ENCODE peak calls at places on chromosome 19, in six cellular contexts. X is A549, F is K562, L is HEK293T, K is GM12878, R is HepG2. V is an unnamed sample.

GRCh38 chr19:6793411-6793810 is 20.9 kb downstream of the VAV1 start:
- DNase-seq in X (no peak), F (no peak), L (no peak), K (no peak), R (no peak), V (no peak)

GRCh38 chr19:11381535-11382369 is 2.4 kb downstream of the EPOR start:
- DNase-seq in X (peak), F (no peak), L (peak), K (peak), R (no peak), V (peak)

GRCh38 chr19:58055483-58055874 is 3.6 kb upstream of the ZNF135 start:
- DNase-seq in X (no peak), F (no peak), L (no peak), K (no peak), R (no peak), V (no peak)

GRCh38 chr19:16544468-16545231 is 2.4 kb upstream of the CHERP start:
- DNase-seq in X (no peak), F (no peak), L (no peak), K (no peak), R (no peak), V (no peak)

GRCh38 chr19:17411801-17412200 is 6.4 kb upstream of the BST2 start:
- DNase-seq in X (no peak), F (no peak), L (no peak), K (no peak), R (no peak), V (no peak)

GRCh38 chr19:9171393-9171991 is 7.3 kb upstream of the OR7D2 start:
- DNase-seq in X (no peak), F (no peak), L (no peak), K (no peak), R (no peak), V (no peak)

GRCh38 chr19:41186971-41187883 is 5.8 kb upstream of the CYP2S1 start:
- DNase-seq in X (no peak), F (no peak), L (no peak), K (no peak), R (no peak), V (no peak)

GRCh38 chr19:41426952-41427646 is at the start of gene B3GNT8:
- DNase-seq in X (no peak), F (peak), L (peak), K (no peak), R (peak), V (peak)

GRCh38 chr19:41206926-41207750 is 11.9 kb upstream of the AXL start:
- DNase-seq in X (no peak), F (peak), L (no peak), K (no peak), R (no peak), V (no peak)

GRCh38 chr19:48186541-48186991 is 16.1 kb downstream of the ZSWIM9 start:
- DNase-seq in X (no peak), F (no peak), L (no peak), K (no peak), R (no peak), V (no peak)

GRCh38 chr19:17348700-17349099 is 11.3 kb downstream of the GTPBP3 start:
- DNase-seq in X (peak), F (peak), L (peak), K (no peak), R (peak), V (peak)

GRCh38 chr19:45151821-45152503 is 8.8 kb downstream of the NKPD1 start:
- DNase-seq in X (no peak), F (no peak), L (no peak), K (no peak), R (no peak), V (no peak)

GRCh38 chr19:17209126-17210036 is 5.8 kb upstream of the USE1 start:
- DNase-seq in X (peak), F (peak), L (peak), K (no peak), R (no peak), V (peak)

GRCh38 chr19:41327499-41328156 is 17.7 kb downstream of the CCDC97 start:
- DNase-seq in X (peak), F (no peak), L (no peak), K (no peak), R (no peak), V (peak)

GRCh38 chr19:6354098-6354674 is 7.1 kb upstream of the CLPP start:
- DNase-seq in X (no peak), F (no peak), L (no peak), K (no peak), R (no peak), V (no peak)

GRCh38 chr19:50663280-50663790 is 14.1 kb downstream of the C19orf81 start:
- DNase-seq in X (peak), F (peak), L (no peak), K (no peak), R (peak), V (no peak)

GRCh38 chr19:49616532-49616931 is 23.4 kb downstream of the RRAS start:
- DNase-seq in X (no peak), F (no peak), L (no peak), K (no peak), R (no peak), V (no peak)

GRCh38 chr19:17235618-17236413 is 9.8 kb downstream of the OCEL1 start:
- DNase-seq in X (peak), F (peak), L (peak), K (no peak), R (no peak), V (peak)

GRCh38 chr19:18379803-18380747 is 5.9 kb upstream of the GDF15 start:
- DNase-seq in X (peak), F (peak), L (no peak), K (no peak), R (peak), V (peak)

GRCh38 chr19:19171110-19171672 is 1.1 kb upstream of the MEF2B start:
- DNase-seq in X (no peak), F (no peak), L (no peak), K (no peak), R (no peak), V (no peak)

GRCh38 chr19:12800873-12801465 is 631 bp downstream of the PRDX2 start:
- DNase-seq in X (no peak), F (peak), L (no peak), K (no peak), R (peak), V (no peak)

GRCh38 chr19:15154002-15154612 is 46.7 kb downstream of the NOTCH3 start:
- DNase-seq in X (peak), F (peak), L (peak), K (no peak), R (peak), V (peak)

GRCh38 chr19:39499082-39499642 is 415 bp downstream of the DLL3 start:
- DNase-seq in X (no peak), F (no peak), L (no peak), K (no peak), R (no peak), V (no peak)

GRCh38 chr19:49403404-49404187 is 15.5 kb downstream of the KASH5 start:
- DNase-seq in X (no peak), F (no peak), L (peak), K (no peak), R (no peak), V (peak)

GRCh38 chr19:40589723-40590429 is 11.3 kb upstream of the LTBP4 start:
- DNase-seq in X (no peak), F (no peak), L (no peak), K (no peak), R (no peak), V (no peak)

GRCh38 chr19:45070861-45071544 is 5.3 kb downstream of the ZNF296 start:
- DNase-seq in X (no peak), F (no peak), L (no peak), K (no peak), R (no peak), V (no peak)

GRCh38 chr19:46753420-46754155 is 7.3 kb upstream of the STRN4 start:
- DNase-seq in X (peak), F (peak), L (peak), K (no peak), R (peak), V (no peak)

GRCh38 chr19:38252935-38253691 is 3.1 kb downstream of the PPP1R14A start:
- DNase-seq in X (no peak), F (no peak), L (no peak), K (no peak), R (no peak), V (no peak)

GRCh38 chr19:19239675-19240074 is 27.9 kb downstream of the NCAN start:
- DNase-seq in X (no peak), F (no peak), L (no peak), K (no peak), R (no peak), V (no peak)

GRCh38 chr19:40822161-40822560 is 23.2 kb downstream of the EGLN2 start:
- DNase-seq in X (no peak), F (no peak), L (no peak), K (no peak), R (no peak), V (no peak)

GRCh38 chr19:48853483-48853882 is 14.9 kb downstream of the PLEKHA4 start:
- DNase-seq in X (no peak), F (no peak), L (no peak), K (no peak), R (no peak), V (no peak)

GRCh38 chr19:58059003-58059671 is at the start of gene ZNF135:
- DNase-seq in X (no peak), F (no peak), L (no peak), K (no peak), R (no peak), V (peak)

GRCh38 chr19:18193388-18194207 is 580 bp downstream of the MPV17L2 start:
- DNase-seq in X (no peak), F (peak), L (no peak), K (no peak), R (no peak), V (no peak)

DNA sequence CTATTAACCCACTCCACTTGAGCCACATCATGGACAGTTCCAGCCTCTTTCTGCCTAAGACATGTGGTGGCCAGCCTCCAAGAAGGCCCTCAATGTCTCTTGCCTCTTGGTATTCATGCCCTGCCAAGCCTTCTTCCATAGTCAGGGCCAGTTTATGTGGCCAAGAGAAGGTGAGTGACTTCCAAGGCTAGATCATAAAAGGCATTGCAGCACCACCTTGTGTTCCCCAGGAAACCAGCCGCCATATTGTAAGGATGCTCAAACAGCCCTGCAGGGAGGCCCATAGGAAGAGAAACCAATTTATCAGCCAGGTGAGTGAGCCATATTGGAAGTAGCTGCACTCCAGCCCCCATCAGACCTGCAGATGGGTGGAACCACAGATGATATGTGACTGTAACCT is 12.3 kb upstream of the DNMT1 start:
- DNase-seq in X (no peak), F (no peak), L (no peak), K (no peak), R (no peak), V (no peak)
- TF ChIP-seq BHLHE40 in X (no peak), F (no peak), L (no peak), K (no peak), R (no peak), V (no peak)

GRCh38 chr19:2549701-2550191 is 73.8 kb downstream of the GADD45B start:
- DNase-seq in X (no peak), F (no peak), L (no peak), K (no peak), R (no peak), V (peak)

GRCh38 chr19:2547033-2547680 is 71.2 kb downstream of the GADD45B start:
- DNase-seq in X (no peak), F (no peak), L (no peak), K (no peak), R (peak), V (no peak)

GRCh38 chr19:2548966-2549365 is 73.0 kb downstream of the GADD45B start:
- DNase-seq in X (no peak), F (no peak), L (no peak), K (no peak), R (no peak), V (no peak)

GRCh38 chr19:2546128-2547032 is 70.5 kb downstream of the GADD45B start:
- DNase-seq in X (no peak), F (peak), L (no peak), K (no peak), R (peak), V (no peak)

GRCh38 chr19:2547721-2548120 is 71.8 kb downstream of the GADD45B start:
- DNase-seq in X (no peak), F (no peak), L (no peak), K (no peak), R (no peak), V (no peak)
- TF ChIP-seq BHLHE40 in X (no peak), F (no peak), L (no peak), K (no peak), R (no peak), V (no peak)

DNA sequence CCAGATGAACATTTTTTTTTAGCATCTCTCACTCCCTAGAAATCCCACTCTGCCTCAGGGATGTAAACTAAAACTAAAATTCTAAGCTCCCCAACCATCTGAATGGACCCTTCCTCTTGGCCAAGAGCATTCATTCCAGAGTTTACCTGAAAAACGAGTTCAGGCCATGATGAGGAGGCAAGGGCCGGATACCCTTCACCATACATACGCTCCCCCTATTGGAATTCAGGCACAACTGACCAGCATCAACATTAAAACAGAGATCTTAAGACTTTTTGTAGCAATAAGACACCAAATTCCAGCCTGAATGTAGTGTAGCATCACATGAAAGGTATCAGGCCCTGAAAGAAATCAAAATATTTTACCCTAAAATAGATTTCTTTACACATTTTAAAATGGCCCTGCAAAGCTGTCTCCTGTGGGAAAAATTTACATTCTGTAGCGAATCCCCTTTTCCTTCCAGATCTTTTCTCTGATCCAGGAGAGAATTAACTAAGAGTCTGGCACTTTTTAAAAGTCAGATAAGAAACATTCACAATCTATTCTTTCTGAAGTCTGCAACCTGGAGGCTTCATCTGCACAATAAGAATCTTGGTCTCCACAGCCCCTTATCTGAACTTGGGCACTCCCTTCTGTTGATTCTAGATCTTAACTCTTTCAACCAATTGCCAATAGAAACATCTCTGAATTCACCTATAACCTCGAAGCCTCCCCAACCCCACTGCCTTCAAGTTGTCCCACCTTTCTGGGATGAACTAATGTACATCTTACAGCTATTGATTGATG is 888.5 kb downstream of the UQCRFS1 start:
- DNase-seq in X (no peak), F (no peak), L (no peak), K (no peak), R (no peak), V (no peak)
- TF ChIP-seq BHLHE40 in X (no peak), F (no peak), L (no peak), K (no peak), R (no peak), V (no peak)

DNA sequence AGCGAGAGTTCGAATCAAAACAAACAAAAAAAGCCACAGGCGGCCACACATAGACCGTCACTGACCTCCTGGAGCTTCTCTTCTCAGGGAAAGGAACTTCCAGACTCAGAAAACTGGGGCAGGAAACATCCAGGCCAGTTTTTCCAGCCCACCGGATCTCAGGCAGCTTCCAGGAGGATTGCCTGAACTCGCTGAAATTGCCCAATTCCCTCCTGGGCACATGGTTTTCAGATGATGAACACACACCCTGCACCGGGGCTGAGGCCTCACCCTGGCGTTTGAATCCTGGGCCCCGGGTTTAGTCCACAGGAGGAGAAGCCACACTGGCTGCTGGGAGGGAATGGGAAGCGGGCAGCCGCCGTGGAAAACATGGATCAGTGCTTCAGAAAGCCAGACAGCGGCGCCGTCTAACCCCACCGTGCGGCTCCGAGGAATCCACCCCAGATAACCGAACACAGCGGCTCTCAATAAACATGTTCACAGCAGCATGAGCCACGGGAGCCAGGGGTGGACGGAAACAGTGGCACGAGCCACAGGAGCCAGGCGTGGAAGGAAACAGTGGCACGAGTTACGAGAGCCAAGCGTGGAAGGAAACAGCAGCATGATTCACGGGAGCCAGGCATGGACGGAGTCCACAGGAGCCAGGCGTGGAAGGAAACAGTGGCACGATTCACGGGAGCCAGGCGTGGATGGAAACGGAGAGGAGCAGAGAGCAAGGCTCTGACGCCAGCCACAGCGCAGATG is 18.2 kb upstream of the PTBP1 start:
- DNase-seq in X (peak), F (no peak), L (no peak), K (no peak), R (peak), V (peak)
- TF ChIP-seq BHLHE40 in X (no peak), F (no peak), L (no peak), K (no peak), R (no peak), V (peak)

DNA sequence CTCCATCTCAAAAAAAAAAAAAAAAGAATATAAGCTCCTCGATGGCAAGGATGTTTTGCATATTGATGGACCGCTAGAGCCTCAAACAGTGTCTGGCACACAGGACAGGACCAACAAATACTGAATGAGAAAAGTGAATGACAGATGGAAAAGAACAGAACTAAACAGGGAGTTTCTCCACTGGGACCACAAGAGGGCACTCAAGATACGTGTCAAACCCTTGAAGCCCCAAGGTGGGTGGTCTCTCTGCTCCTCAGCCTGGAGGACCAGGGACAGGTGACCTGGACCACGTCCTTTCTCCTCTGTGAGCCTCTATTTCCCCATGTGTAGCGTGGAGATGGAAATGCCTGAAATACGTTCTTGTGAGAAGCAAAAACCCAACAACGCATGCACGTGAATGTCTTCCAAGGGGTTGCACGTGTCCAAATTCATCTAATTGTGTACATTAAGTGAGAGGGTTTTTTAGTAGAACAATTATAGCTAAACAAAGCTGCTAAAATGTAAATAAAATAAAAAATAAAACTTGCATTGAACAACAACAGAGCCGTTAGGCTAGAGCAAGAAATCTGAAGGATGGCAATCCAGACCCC is 5.7 kb upstream of the CDC42EP5 start:
- DNase-seq in X (peak), F (peak), L (peak), K (no peak), R (peak), V (peak)
- TF ChIP-seq BHLHE40 in X (no peak), F (no peak), L (no peak), K (no peak), R (no peak), V (no peak)

GRCh38 chr19:7861619-7862412 is 12.4 kb downstream of the PRR36 start:
- DNase-seq in X (no peak), F (no peak), L (no peak), K (no peak), R (no peak), V (no peak)
- TF ChIP-seq BHLHE40 in X (no peak), F (no peak), L (no peak), K (no peak), R (no peak), V (no peak)

DNA sequence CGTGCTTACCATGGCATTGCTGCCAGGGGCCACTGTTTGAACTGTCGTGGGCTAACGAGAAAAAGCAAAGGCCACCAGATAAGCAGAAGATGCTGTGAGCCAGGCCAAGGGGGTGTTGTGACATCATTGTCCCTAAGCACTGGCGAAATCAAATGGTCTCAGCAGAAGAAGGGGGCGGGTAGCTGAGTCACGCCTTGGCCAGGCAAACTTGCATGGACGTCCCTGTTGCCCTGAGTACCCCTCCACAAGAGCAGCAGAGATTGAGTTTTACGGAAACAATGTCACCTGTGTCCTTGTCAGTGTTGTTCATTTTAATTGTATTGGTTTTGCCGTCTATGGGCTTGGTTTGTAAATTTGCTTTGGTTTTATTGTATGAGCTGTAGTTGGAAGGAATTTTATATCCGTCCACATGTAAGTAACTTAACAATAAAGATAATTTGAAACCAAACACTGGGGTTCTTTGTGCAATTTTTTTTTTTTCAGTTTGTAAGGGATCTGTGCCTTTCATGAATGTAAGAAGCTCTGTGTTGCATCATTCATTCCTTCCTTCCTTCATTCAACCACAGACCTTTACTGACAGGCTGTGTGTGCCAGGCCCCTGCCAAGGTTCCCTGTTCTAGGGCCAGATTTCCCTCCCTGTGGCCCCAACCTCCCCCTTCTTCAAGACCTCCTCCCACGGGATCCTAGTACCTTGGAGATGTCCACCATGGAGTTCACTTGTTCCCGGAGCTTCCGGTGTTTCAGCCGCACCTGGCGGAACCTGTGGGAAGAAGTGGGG is 12.3 kb downstream of the KCNN4 start:
- DNase-seq in X (no peak), F (no peak), L (no peak), K (no peak), R (no peak), V (no peak)
- TF ChIP-seq BHLHE40 in X (no peak), F (no peak), L (no peak), K (no peak), R (no peak), V (no peak)